ENCODE peak calls at places on chromosomes 11 and 22, in six cellular contexts. One of them, this sample, is unnamed.

GRCh38 chr22:45602824-45603301 is 68.8 kb upstream of the ATXN10 start:
- DNase-seq in lower lobe of right lung: peak
- DNase-seq in CD8-positive, alpha-beta memory T cell: no peak
- DNase-seq in astrocyte: peak
- DNase-seq in GM12865: peak
- DNase-seq in fibroblast of mammary gland: peak
- DNase-seq in this sample: peak

GRCh38 chr11:8209208-8209807 is 40.5 kb upstream of the RIC3 start:
- DNase-seq in lower lobe of right lung: no peak
- DNase-seq in astrocyte: no peak
- DNase-seq in fibroblast of mammary gland: no peak
- DNase-seq in CD8-positive, alpha-beta memory T cell: no peak
- DNase-seq in GM12865: peak
- DNase-seq in this sample: no peak

GRCh38 chr22:46406349-46406748 is 70.8 kb downstream of the TRMU start:
- DNase-seq in lower lobe of right lung: no peak
- DNase-seq in fibroblast of mammary gland: no peak
- DNase-seq in astrocyte: no peak
- DNase-seq in CD8-positive, alpha-beta memory T cell: no peak
- DNase-seq in GM12865: no peak
- DNase-seq in this sample: no peak

GRCh38 chr22:31192513-31192912 is 19.6 kb upstream of the LIMK2 start:
- DNase-seq in CD8-positive, alpha-beta memory T cell: no peak
- DNase-seq in lower lobe of right lung: no peak
- DNase-seq in GM12865: no peak
- DNase-seq in fibroblast of mammary gland: peak
- DNase-seq in astrocyte: no peak
- DNase-seq in this sample: peak

GRCh38 chr11:132056689-132057088 is 686.3 kb downstream of the NTM start:
- DNase-seq in fibroblast of mammary gland: peak
- DNase-seq in CD8-positive, alpha-beta memory T cell: no peak
- DNase-seq in astrocyte: peak
- DNase-seq in lower lobe of right lung: no peak
- DNase-seq in GM12865: no peak
- DNase-seq in this sample: peak

GRCh38 chr11:42974510-42974909 is 337.3 kb upstream of the API5 start:
- DNase-seq in CD8-positive, alpha-beta memory T cell: no peak
- DNase-seq in lower lobe of right lung: no peak
- DNase-seq in fibroblast of mammary gland: no peak
- DNase-seq in GM12865: no peak
- DNase-seq in astrocyte: no peak
- DNase-seq in this sample: no peak

GRCh38 chr11:46682773-46683752 is 17.4 kb downstream of the ARHGAP1 start:
- DNase-seq in CD8-positive, alpha-beta memory T cell: no peak
- DNase-seq in GM12865: no peak
- DNase-seq in astrocyte: peak
- DNase-seq in lower lobe of right lung: peak
- DNase-seq in fibroblast of mammary gland: peak
- DNase-seq in this sample: peak

GRCh38 chr11:130128626-130129025 is 31.0 kb upstream of the ST14 start:
- DNase-seq in astrocyte: no peak
- DNase-seq in GM12865: no peak
- DNase-seq in lower lobe of right lung: no peak
- DNase-seq in CD8-positive, alpha-beta memory T cell: no peak
- DNase-seq in fibroblast of mammary gland: no peak
- DNase-seq in this sample: no peak

GRCh38 chr11:31817621-31818493 is 6.7 kb upstream of the PAX6 start:
- DNase-seq in lower lobe of right lung: no peak
- DNase-seq in GM12865: no peak
- DNase-seq in astrocyte: no peak
- DNase-seq in fibroblast of mammary gland: no peak
- DNase-seq in CD8-positive, alpha-beta memory T cell: no peak
- DNase-seq in this sample: no peak

GRCh38 chr11:42465613-42466012 is 846.2 kb upstream of the API5 start:
- DNase-seq in fibroblast of mammary gland: no peak
- DNase-seq in CD8-positive, alpha-beta memory T cell: no peak
- DNase-seq in lower lobe of right lung: no peak
- DNase-seq in GM12865: no peak
- DNase-seq in astrocyte: no peak
- DNase-seq in this sample: no peak

GRCh38 chr11:87127131-87127530 is 89.4 kb downstream of the TMEM135 start:
- DNase-seq in fibroblast of mammary gland: no peak
- DNase-seq in astrocyte: no peak
- DNase-seq in lower lobe of right lung: no peak
- DNase-seq in CD8-positive, alpha-beta memory T cell: no peak
- DNase-seq in GM12865: no peak
- DNase-seq in this sample: no peak

GRCh38 chr11:98227266-98227665 is 793.5 kb upstream of the CNTN5 start:
- DNase-seq in GM12865: no peak
- DNase-seq in fibroblast of mammary gland: no peak
- DNase-seq in lower lobe of right lung: no peak
- DNase-seq in CD8-positive, alpha-beta memory T cell: no peak
- DNase-seq in astrocyte: no peak
- DNase-seq in this sample: peak

GRCh38 chr11:27200779-27201453 is 160.3 kb downstream of the BBOX1 start:
- DNase-seq in fibroblast of mammary gland: no peak
- DNase-seq in CD8-positive, alpha-beta memory T cell: no peak
- DNase-seq in GM12865: no peak
- DNase-seq in lower lobe of right lung: no peak
- DNase-seq in astrocyte: no peak
- DNase-seq in this sample: no peak
- H3K4me3 ChIP-seq in fibroblast of mammary gland: no peak
- H3K4me3 ChIP-seq in CD8-positive, alpha-beta memory T cell: no peak
- H3K4me3 ChIP-seq in GM12865: no peak
- H3K4me3 ChIP-seq in lower lobe of right lung: no peak
- H3K4me3 ChIP-seq in astrocyte: no peak
- H3K4me3 ChIP-seq in this sample: no peak

GRCh38 chr22:37285937-37286336 is 3.6 kb downstream of the CYTH4 start:
- DNase-seq in lower lobe of right lung: no peak
- DNase-seq in GM12865: no peak
- DNase-seq in astrocyte: no peak
- DNase-seq in fibroblast of mammary gland: no peak
- DNase-seq in CD8-positive, alpha-beta memory T cell: no peak
- DNase-seq in this sample: no peak
- H3K4me3 ChIP-seq in lower lobe of right lung: no peak
- H3K4me3 ChIP-seq in GM12865: no peak
- H3K4me3 ChIP-seq in astrocyte: no peak
- H3K4me3 ChIP-seq in fibroblast of mammary gland: no peak
- H3K4me3 ChIP-seq in CD8-positive, alpha-beta memory T cell: no peak
- H3K4me3 ChIP-seq in this sample: no peak

DNA sequence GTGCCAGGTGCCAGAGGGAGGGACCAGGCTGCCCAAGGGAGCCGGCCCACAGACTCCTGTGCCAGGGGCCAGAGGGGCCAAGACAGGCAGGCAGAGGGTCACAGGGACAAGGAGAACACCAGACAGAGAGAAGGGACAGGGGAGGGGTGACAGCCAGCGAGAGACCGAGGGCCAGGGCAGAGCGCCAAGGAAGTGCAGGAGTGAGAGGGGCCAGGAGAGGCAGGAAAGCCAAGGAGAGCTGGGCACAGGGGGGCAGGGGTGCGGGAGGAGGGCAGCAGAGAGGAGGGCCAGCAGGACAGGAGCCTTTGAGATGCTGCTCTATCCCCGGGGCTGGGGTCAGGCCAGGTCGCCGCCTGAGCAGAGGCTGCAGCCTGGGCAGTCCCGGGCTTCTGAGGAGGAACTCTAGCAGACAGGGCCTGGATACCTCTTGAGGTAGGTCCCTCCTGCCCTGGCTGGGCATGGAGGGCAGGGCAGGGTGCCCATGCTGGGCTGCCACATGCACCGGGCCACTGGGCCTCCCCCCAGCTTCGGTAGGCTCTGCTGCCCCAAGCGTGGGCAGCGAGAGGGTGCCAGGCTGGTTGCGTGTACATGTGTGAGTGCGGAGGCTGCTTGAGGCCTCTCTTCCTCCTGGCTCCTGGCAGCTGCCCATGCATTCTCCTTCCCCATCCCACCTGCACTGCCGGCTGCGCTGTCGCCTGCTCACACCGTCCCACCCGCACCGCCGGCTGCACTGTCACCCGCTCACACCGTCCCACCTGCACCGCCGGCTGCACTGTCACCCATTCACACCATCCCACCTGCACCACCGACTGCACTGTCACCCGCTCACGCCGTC is 12.2 kb downstream of the LSP1 start:
- DNase-seq in CD8-positive, alpha-beta memory T cell: no peak
- DNase-seq in astrocyte: no peak
- DNase-seq in fibroblast of mammary gland: no peak
- DNase-seq in GM12865: no peak
- DNase-seq in lower lobe of right lung: peak
- DNase-seq in this sample: no peak
- H3K4me3 ChIP-seq in CD8-positive, alpha-beta memory T cell: no peak
- H3K4me3 ChIP-seq in astrocyte: peak
- H3K4me3 ChIP-seq in fibroblast of mammary gland: no peak
- H3K4me3 ChIP-seq in GM12865: no peak
- H3K4me3 ChIP-seq in lower lobe of right lung: peak
- H3K4me3 ChIP-seq in this sample: no peak

GRCh38 chr11:13207665-13208594 is 69.7 kb upstream of the BMAL1 start:
- DNase-seq in fibroblast of mammary gland: peak
- DNase-seq in GM12865: peak
- DNase-seq in astrocyte: peak
- DNase-seq in lower lobe of right lung: peak
- DNase-seq in CD8-positive, alpha-beta memory T cell: no peak
- DNase-seq in this sample: peak
- H3K4me3 ChIP-seq in fibroblast of mammary gland: peak
- H3K4me3 ChIP-seq in GM12865: peak
- H3K4me3 ChIP-seq in astrocyte: peak
- H3K4me3 ChIP-seq in lower lobe of right lung: peak
- H3K4me3 ChIP-seq in CD8-positive, alpha-beta memory T cell: peak
- H3K4me3 ChIP-seq in this sample: peak

GRCh38 chr11:128472128-128473110 is 114.9 kb downstream of the ETS1 start:
- DNase-seq in fibroblast of mammary gland: peak
- DNase-seq in astrocyte: peak
- DNase-seq in GM12865: peak
- DNase-seq in lower lobe of right lung: no peak
- DNase-seq in CD8-positive, alpha-beta memory T cell: peak
- DNase-seq in this sample: peak
- H3K4me3 ChIP-seq in fibroblast of mammary gland: no peak
- H3K4me3 ChIP-seq in astrocyte: no peak
- H3K4me3 ChIP-seq in GM12865: peak
- H3K4me3 ChIP-seq in lower lobe of right lung: no peak
- H3K4me3 ChIP-seq in CD8-positive, alpha-beta memory T cell: peak
- H3K4me3 ChIP-seq in this sample: no peak

DNA sequence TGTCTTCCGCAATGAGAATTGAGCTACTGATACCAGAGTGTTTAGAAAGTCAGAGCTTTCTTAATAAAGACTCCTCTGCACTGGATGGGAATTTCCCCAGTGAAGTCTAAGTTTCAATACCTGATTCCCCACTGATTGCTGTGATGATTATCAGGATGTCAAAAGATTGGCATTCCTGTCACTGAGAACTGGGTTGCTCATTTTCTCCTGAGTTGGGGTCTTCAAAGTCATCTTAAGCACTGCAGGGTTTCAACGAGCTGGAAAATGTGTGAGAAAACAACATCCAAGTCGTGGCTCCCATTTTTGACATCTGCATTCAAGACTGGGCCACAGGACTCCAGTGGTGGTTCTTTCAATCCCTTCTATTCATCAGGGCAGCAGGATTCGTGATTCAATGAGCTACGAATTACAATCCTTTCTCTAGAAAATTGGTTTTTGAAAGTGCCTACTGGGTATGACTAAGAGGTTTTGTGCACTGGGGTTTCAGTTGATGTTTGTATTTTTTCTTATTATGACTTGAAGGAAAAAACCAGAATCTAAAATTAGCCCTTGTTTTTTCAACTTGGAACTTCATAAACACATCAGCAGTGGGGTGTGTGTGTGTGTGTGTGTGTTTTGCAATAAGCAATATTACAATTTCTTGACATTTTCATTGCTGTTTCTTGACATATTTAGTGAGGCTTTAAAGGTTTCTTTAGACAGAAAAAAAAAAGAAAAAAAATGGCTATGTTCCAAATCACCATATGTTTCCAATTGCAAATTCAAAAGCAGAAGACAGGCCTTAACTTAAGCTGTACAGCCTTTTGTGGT is 233.0 kb downstream of the FAM76B start:
- DNase-seq in CD8-positive, alpha-beta memory T cell: no peak
- DNase-seq in astrocyte: peak
- DNase-seq in lower lobe of right lung: no peak
- DNase-seq in GM12865: peak
- DNase-seq in fibroblast of mammary gland: peak
- DNase-seq in this sample: peak
- H3K4me3 ChIP-seq in CD8-positive, alpha-beta memory T cell: no peak
- H3K4me3 ChIP-seq in astrocyte: no peak
- H3K4me3 ChIP-seq in lower lobe of right lung: no peak
- H3K4me3 ChIP-seq in GM12865: peak
- H3K4me3 ChIP-seq in fibroblast of mammary gland: no peak
- H3K4me3 ChIP-seq in this sample: no peak

DNA sequence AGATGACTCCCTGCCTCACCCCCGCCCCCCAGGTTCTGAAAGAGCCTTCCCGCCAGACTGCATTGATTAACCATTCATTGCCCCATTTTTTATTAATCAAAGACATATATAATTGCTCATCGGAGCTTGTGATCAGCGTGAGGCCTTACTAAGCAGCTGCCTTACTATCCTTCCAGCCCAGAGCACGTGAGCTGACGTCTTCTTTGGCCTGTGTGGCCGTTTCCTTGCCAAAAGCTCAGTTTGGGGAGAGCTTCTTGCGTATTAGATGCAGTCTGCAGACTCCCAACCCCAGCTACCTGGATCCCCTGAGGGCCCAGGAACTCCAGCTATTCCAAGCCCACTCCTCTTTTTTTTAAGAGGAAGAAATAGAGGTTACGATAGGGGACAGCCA is 766 bp upstream of the SLC43A3 start:
- DNase-seq in CD8-positive, alpha-beta memory T cell: no peak
- DNase-seq in fibroblast of mammary gland: peak
- DNase-seq in GM12865: no peak
- DNase-seq in lower lobe of right lung: no peak
- DNase-seq in astrocyte: peak
- DNase-seq in this sample: no peak
- H3K4me3 ChIP-seq in CD8-positive, alpha-beta memory T cell: no peak
- H3K4me3 ChIP-seq in fibroblast of mammary gland: no peak
- H3K4me3 ChIP-seq in GM12865: peak
- H3K4me3 ChIP-seq in lower lobe of right lung: peak
- H3K4me3 ChIP-seq in astrocyte: no peak
- H3K4me3 ChIP-seq in this sample: no peak

This sample was measured in choroid plexus epithelial cell.